ENCODE peak calls at places on chromosomes 3 and 15, in four cellular contexts. F is adrenal gland, S is endothelial cell, D is psoas muscle. I is an unnamed sample.

GRCh38 chr3:113659121-113659531 is 37.3 kb downstream of the USF3 start:
- DNase-seq in F (no peak), S (no peak), D (no peak), I (no peak)

GRCh38 chr3:65785065-65785645 is 253.6 kb downstream of the MAGI1 start:
- DNase-seq in F (no peak), S (peak), D (no peak), I (peak)

GRCh38 chr3:46574881-46575576 is 8.9 kb upstream of the LRRC2 start:
- DNase-seq in F (no peak), S (no peak), D (no peak), I (no peak)

GRCh38 chr3:132643366-132643765 is 16.2 kb downstream of the ACAD11 start:
- DNase-seq in F (no peak), S (no peak), D (no peak), I (no peak)

GRCh38 chr15:101318810-101319200 is 23.8 kb upstream of the SNRPA1 start:
- DNase-seq in F (no peak), S (no peak), D (no peak), I (no peak)

GRCh38 chr15:45795487-45796069 is 160.7 kb downstream of the SQOR start:
- DNase-seq in F (no peak), S (peak), D (no peak), I (peak)

GRCh38 chr15:45606841-45607240 is 19.7 kb downstream of the BLOC1S6 start:
- DNase-seq in F (no peak), S (no peak), D (no peak), I (no peak)

GRCh38 chr15:41634072-41634628 is 26.1 kb upstream of the MGA start:
- DNase-seq in F (no peak), S (no peak), D (no peak), I (no peak)

GRCh38 chr3:12884104-12884742 is 42.9 kb upstream of the RPL32 start:
- DNase-seq in F (no peak), S (no peak), D (peak), I (no peak)

GRCh38 chr3:188006726-188007393 is 147.1 kb upstream of the LPP start:
- DNase-seq in F (no peak), S (no peak), D (peak), I (peak)

GRCh38 chr15:101047301-101047781 is 128.2 kb downstream of the LRRK1 start:
- DNase-seq in F (peak), S (peak), D (no peak), I (no peak)

GRCh38 chr15:25738171-25738792 is 124.8 kb downstream of the ATP10A start:
- DNase-seq in F (no peak), S (no peak), D (no peak), I (peak)

GRCh38 chr15:40754574-40754882 is 526 bp downstream of the RMDN3 start:
- DNase-seq in F (peak), S (no peak), D (peak), I (peak)

GRCh38 chr3:151037746-151038145 is 47.7 kb upstream of the MED12L start:
- DNase-seq in F (peak), S (peak), D (peak), I (peak)

GRCh38 chr15:101099183-101099582 is 152.7 kb downstream of the CHSY1 start:
- DNase-seq in F (no peak), S (no peak), D (peak), I (peak)

GRCh38 chr15:83671603-83672002 is 17.7 kb downstream of the ADAMTSL3 start:
- DNase-seq in F (no peak), S (no peak), D (no peak), I (no peak)

GRCh38 chr3:172919297-172919683 is 168.8 kb downstream of the ECT2 start:
- DNase-seq in F (no peak), S (no peak), D (no peak), I (no peak)

GRCh38 chr3:58962040-58962651 is 87.7 kb downstream of the CFAP20DC start:
- DNase-seq in F (no peak), S (no peak), D (no peak), I (peak)

GRCh38 chr3:106345353-106346027 is 476.7 kb upstream of the CBLB start:
- DNase-seq in F (no peak), S (no peak), D (no peak), I (peak)

GRCh38 chr3:40951636-40952035 is 247.7 kb upstream of the CTNNB1 start:
- DNase-seq in F (no peak), S (no peak), D (no peak), I (no peak)

GRCh38 chr15:52171386-52171785 is 19.8 kb downstream of the GNB5 start:
- DNase-seq in F (no peak), S (no peak), D (no peak), I (no peak)

GRCh38 chr3:182716114-182716688 is 77.1 kb upstream of the ATP11B start:
- DNase-seq in F (no peak), S (no peak), D (no peak), I (no peak)

GRCh38 chr15:31434418-31435255 is 108.0 kb downstream of the KLF13 start:
- DNase-seq in F (peak), S (no peak), D (peak), I (peak)

GRCh38 chr15:69852482-69853275 is 245.0 kb downstream of the TLE3 start:
- DNase-seq in F (no peak), S (no peak), D (no peak), I (no peak)

GRCh38 chr3:173892547-173892946 is 495.0 kb downstream of the NLGN1 start:
- DNase-seq in F (no peak), S (no peak), D (no peak), I (peak)

DNA sequence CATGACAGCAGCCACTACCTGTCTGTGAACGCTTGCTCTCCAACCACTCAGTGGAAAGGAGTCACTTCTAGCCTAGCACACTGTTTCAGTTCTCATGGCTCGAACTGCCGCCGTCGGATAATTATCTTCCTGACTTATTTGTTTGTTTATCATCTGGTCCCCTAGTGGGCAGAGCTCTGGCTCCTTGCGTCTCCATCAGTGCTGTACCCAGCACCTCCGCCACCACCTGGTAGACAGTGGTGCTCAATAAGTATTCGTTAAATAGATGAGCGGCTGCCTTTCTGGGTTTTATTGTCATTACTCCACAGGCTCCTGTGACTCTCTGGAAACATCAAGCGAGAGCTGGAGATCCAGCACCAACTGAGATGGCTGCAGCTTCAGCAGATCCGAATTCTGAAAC is 297.5 kb downstream of the NTRK3 start:
- DNase-seq in F (no peak), S (peak), D (no peak), I (no peak)
- TF ChIP-seq CTCF in F (no peak), S (peak), D (no peak), I (no peak)

GRCh38 chr3:51957520-51958205 is 2.5 kb downstream of the GPR62 start:
- DNase-seq in F (no peak), S (no peak), D (no peak), I (no peak)

GRCh38 chr3:51955175-51955892 is at the start of gene GPR62:
- DNase-seq in F (no peak), S (no peak), D (peak), I (no peak)

GRCh38 chr3:51954713-51955112 is 468 bp upstream of the GPR62 start:
- DNase-seq in F (no peak), S (no peak), D (no peak), I (no peak)

GRCh38 chr3:51954120-51954519 is 1.1 kb upstream of the GPR62 start:
- DNase-seq in F (no peak), S (no peak), D (no peak), I (no peak)

DNA sequence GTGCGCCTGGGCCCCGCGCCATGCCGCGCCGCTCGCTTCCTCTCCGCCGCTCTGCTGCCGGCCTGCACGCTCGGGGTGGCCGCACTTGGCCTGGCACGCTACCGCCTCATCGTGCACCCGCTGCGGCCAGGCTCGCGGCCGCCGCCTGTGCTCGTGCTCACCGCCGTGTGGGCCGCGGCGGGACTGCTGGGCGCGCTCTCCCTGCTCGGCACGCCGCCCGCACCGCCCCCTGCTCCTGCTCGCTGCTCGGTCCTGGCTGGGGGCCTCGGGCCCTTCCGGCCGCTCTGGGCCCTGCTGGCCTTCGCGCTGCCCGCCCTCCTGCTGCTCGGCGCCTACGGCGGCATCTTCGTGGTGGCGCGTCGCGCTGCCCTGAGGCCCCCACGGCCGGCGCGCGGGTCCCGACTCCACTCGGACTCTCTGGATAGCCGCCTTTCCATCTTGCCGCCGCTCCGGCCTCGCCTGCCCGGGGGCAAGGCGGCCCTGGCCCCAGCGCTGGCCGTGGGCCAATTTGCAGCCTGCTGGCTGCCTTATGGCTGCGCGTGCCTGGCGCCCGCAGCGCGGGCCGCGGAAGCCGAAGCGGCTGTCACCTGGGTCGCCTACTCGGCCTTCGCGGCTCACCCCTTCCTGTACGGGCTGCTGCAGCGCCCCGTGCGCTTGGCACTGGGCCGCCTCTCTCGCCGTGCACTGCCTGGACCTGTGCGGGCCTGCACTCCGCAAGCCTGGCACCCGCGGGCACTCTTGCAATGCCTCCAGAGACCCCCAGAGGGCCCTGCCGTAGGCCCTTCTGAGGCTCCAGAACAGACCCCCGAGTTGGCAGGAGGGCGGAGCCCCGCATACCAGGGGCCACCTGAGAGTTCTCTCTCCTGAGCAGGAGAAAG is 951 bp downstream of the GPR62 start:
- DNase-seq in F (peak), S (peak), D (peak), I (peak)
- TF ChIP-seq CTCF in F (peak), S (peak), D (peak), I (peak)

GRCh38 chr15:90930861-90931629 is 1.3 kb downstream of the HDDC3 start:
- DNase-seq in F (peak), S (no peak), D (peak), I (no peak)

GRCh38 chr15:90934256-90934948 is 683 bp upstream of the UNC45A start:
- DNase-seq in F (peak), S (peak), D (peak), I (peak)

GRCh38 chr15:90933310-90933709 is 961 bp upstream of the HDDC3 start:
- DNase-seq in F (no peak), S (no peak), D (peak), I (no peak)

GRCh38 chr15:90931737-90932659 is at the start of gene HDDC3:
- DNase-seq in F (peak), S (peak), D (peak), I (peak)

GRCh38 chr15:90932660-90932991 is 277 bp upstream of the HDDC3 start:
- DNase-seq in F (no peak), S (no peak), D (no peak), I (no peak)
- TF ChIP-seq CTCF in F (no peak), S (no peak), D (no peak), I (no peak)

GRCh38 chr15:99387769-99388168 is 136.5 kb downstream of the LRRC28 start:
- DNase-seq in F (no peak), S (no peak), D (no peak), I (no peak)

GRCh38 chr15:99385865-99386264 is 134.6 kb downstream of the LRRC28 start:
- DNase-seq in F (peak), S (no peak), D (peak), I (no peak)

GRCh38 chr15:99386429-99386828 is 135.1 kb downstream of the LRRC28 start:
- DNase-seq in F (no peak), S (no peak), D (no peak), I (no peak)

GRCh38 chr15:99390667-99391066 is 139.4 kb downstream of the LRRC28 start:
- DNase-seq in F (no peak), S (no peak), D (no peak), I (no peak)

DNA sequence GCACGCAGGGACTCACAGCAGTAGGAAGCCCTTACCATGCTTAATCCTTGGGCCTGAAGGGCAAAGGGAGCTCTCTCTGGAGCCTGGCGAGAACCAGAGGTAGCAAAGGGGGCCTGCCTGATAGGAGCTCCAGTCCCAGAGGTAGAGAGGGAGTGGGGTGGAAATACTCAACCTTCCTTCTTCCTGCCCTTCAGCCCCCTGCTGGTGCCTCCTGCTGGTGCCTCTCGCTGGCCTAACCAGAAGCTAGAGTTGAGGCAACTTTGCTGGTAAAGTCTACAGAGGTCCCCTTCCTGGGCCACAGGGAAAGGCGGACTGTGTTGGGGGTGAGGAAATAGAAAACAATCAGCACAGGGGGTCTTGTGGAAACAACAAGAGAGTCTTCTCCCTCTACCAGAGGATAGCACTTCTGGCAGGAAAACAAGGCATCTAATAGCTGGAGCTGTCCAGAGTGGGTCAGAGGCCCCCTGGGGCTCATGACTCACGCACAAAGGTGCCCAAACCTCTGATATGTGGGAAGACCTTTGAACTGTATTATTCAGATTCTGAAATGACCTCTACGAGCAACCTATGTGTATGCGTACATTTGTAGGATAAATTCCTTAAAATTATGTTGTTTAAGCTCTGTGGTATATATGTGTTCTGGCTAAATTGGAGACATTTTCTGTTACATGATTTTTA is 133.8 kb downstream of the LRRC28 start:
- DNase-seq in F (no peak), S (no peak), D (no peak), I (no peak)
- TF ChIP-seq CTCF in F (no peak), S (peak), D (no peak), I (no peak)

DNA sequence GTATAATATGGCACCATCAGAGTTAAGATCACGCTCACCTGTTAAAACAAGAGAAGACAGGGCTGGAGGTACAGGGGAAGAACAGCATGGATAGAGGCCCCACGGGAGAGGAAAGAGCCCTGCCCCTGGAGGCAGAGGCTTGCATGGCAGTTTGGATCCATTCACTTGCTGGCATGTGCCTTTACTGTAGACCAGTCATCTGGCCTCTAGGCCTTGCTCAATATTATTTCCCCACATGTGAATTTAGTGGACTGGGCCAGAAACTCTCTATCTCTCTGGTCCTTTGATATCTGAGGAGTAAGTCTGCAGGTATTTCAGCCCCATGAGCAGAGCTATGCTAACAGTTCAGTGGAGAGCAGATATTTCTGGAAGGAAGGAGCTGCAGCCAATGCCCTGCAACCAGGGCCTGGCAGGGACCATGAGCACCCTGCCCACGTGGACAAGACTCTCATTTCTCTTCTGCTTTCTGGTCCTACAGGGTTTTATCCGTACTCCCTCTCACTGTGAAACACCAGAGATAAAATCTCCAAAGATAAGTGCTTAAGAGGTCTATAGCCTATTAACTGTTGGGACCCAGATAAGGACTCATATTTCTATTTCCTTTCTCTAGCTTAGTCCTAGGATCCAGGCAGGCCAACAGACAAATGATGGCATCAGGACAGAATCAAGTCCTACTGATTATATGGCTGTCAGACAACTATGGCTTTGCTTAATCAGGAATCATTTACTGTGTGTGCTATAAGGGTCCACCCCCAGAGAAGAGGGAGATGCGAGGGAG is 65.0 kb downstream of the CLDN11 start:
- DNase-seq in F (no peak), S (no peak), D (no peak), I (no peak)
- TF ChIP-seq CTCF in F (no peak), S (peak), D (no peak), I (peak)

GRCh38 chr3:80307844-80308243 is 540.0 kb upstream of the ROBO1 start:
- DNase-seq in F (no peak), S (no peak), D (no peak), I (no peak)
- TF ChIP-seq CTCF in F (no peak), S (no peak), D (no peak), I (no peak)

DNA sequence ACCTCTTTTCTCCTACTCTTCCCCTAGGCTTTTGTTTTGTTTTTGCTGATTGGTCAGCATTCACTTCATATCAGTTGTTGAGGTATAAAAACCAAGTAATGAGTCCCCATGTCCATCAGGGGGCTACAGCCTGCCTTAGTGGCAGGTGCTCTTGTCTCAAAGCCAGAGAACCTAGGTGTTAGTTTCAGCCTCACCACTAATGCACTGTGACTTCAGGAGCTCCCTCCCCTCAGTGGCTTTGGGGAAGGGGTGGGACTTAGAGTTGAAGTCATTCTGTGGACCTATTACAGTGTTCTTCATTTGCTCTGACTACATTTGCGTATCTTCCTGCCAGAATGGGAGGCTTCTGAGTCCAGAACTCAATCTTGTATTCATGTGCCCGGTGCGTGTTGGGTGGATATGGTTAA is 41.6 kb downstream of the NR2C2 start:
- DNase-seq in F (no peak), S (no peak), D (no peak), I (no peak)
- TF ChIP-seq CTCF in F (no peak), S (no peak), D (no peak), I (no peak)

GRCh38 chr3:25566358-25566920 is 98.3 kb downstream of the TOP2B start:
- DNase-seq in F (no peak), S (no peak), D (no peak), I (no peak)
- TF ChIP-seq CTCF in F (no peak), S (no peak), D (no peak), I (no peak)

GRCh38 chr3:149267565-149267964 is 45.9 kb upstream of the CP start:
- DNase-seq in F (no peak), S (no peak), D (no peak), I (no peak)
- TF ChIP-seq CTCF in F (no peak), S (no peak), D (no peak), I (no peak)

GRCh38 chr3:17645074-17645698 is 97.2 kb downstream of the TBC1D5 start:
- DNase-seq in F (peak), S (peak), D (no peak), I (peak)
- TF ChIP-seq CTCF in F (peak), S (peak), D (peak), I (peak)

I was measured in bronchial epithelial cell.